ENCODE peak calls at places on chromosomes 6 and 20, in ten cellular contexts. U, V, S, C, G, H, E, R, D and A are unnamed samples.

GRCh38 chr20:3021327-3021726 is 22.1 kb upstream of the GNRH2 start:
- DNase-seq in S (no peak), E (no peak), U (no peak), C (no peak), V (no peak), G (no peak), R (no peak), D (no peak), H (no peak), A (no peak)

GRCh38 chr6:170152989-170153388 is 137.9 kb downstream of the DLL1 start:
- DNase-seq in C (peak), H (peak), E (peak), V (peak), U (peak), G (peak), R (peak), D (peak), S (peak), A (peak)

GRCh38 chr6:111480988-111481830 is 1.8 kb downstream of the REV3L start:
- DNase-seq in U (no peak), C (no peak), V (no peak), D (peak), R (peak), G (no peak), S (no peak), H (no peak), E (no peak), A (no peak)

GRCh38 chr6:116011520-116011919 is 49.2 kb downstream of the FRK start:
- DNase-seq in H (no peak), C (peak), R (no peak), G (no peak), D (peak), U (no peak), V (no peak), S (peak), E (no peak), A (peak)

GRCh38 chr20:10671850-10672578 is 1.8 kb downstream of the JAG1 start:
- DNase-seq in E (peak), S (peak), H (no peak), U (peak), D (no peak), G (peak), V (peak), C (no peak), R (peak), A (no peak)

GRCh38 chr6:9657994-9658393 is 756.9 kb downstream of the TFAP2A start:
- DNase-seq in D (peak), R (peak), G (no peak), S (peak), E (no peak), U (no peak), C (no peak), H (peak), V (no peak), A (peak)

GRCh38 chr20:38724603-38725457 is 544 bp downstream of the SLC32A1 start:
- DNase-seq in V (peak), U (peak), D (no peak), G (no peak), R (no peak), H (no peak), C (no peak), S (no peak), E (peak), A (no peak)

GRCh38 chr20:45629496-45630100 is at the start of gene WFDC10A:
- DNase-seq in G (peak), C (peak), E (peak), U (peak), H (peak), R (peak), V (peak), D (peak), S (peak), A (peak)

GRCh38 chr20:17934141-17934862 is 34.3 kb downstream of the SNX5 start:
- DNase-seq in U (peak), D (no peak), R (peak), S (no peak), V (no peak), G (no peak), H (peak), C (no peak), E (peak), A (no peak)

GRCh38 chr20:24134284-24134683 is 145.7 kb upstream of the GGTLC1 start:
- DNase-seq in C (no peak), H (no peak), V (no peak), R (peak), E (peak), U (no peak), G (no peak), S (peak), D (peak), A (peak)

GRCh38 chr6:16764188-16764950 is 3.1 kb upstream of the ATXN1 start:
- DNase-seq in V (no peak), E (peak), G (peak), D (peak), C (no peak), R (peak), S (peak), H (peak), U (no peak), A (no peak)

GRCh38 chr20:21101453-21102251 is 4.5 kb downstream of the LINC00237 start:
- DNase-seq in C (no peak), E (peak), D (no peak), S (no peak), G (peak), U (peak), H (no peak), R (no peak), V (no peak), A (no peak)

GRCh38 chr6:158040804-158041347 is 59.2 kb downstream of the SYNJ2 start:
- DNase-seq in H (peak), S (no peak), E (no peak), G (peak), V (no peak), U (no peak), R (peak), C (no peak), D (no peak), A (no peak)

GRCh38 chr6:170447561-170447930 is 105.6 kb downstream of the PSMB1 start:
- DNase-seq in D (no peak), R (no peak), E (no peak), H (no peak), G (no peak), C (no peak), V (no peak), U (no peak), S (no peak), A (no peak)

GRCh38 chr6:106117579-106117978 is 31.4 kb downstream of the PRDM1 start:
- DNase-seq in S (no peak), C (no peak), R (no peak), H (no peak), V (no peak), U (no peak), D (no peak), E (no peak), G (no peak), A (peak)

GRCh38 chr6:100460650-100461204 is 4.0 kb downstream of the SIM1 start:
- DNase-seq in R (no peak), E (peak), C (no peak), D (no peak), U (peak), V (peak), H (no peak), S (no peak), G (no peak), A (no peak)

GRCh38 chr6:156848533-156848932 is 71.4 kb downstream of the ARID1B start:
- DNase-seq in G (peak), R (peak), S (no peak), E (no peak), D (no peak), U (peak), C (no peak), H (no peak), V (no peak), A (no peak)

GRCh38 chr6:32700391-32701040 is 34.1 kb upstream of the HLA-DQB1 start:
- DNase-seq in C (peak), H (peak), E (peak), R (peak), G (peak), S (peak), V (peak), D (peak), U (peak), A (peak)

GRCh38 chr6:159217595-159218275 is 48.5 kb downstream of the FNDC1 start:
- DNase-seq in D (no peak), E (peak), G (peak), C (peak), V (peak), H (peak), S (peak), U (peak), R (peak), A (peak)

GRCh38 chr20:51339721-51340450 is 202.6 kb downstream of the NFATC2 start:
- DNase-seq in V (no peak), S (no peak), D (no peak), C (no peak), H (peak), E (no peak), G (no peak), U (no peak), R (peak), A (no peak)

GRCh38 chr6:163652328-163652727 is 237.8 kb downstream of the QKI start:
- DNase-seq in E (no peak), R (no peak), U (no peak), S (no peak), G (peak), H (no peak), C (no peak), D (no peak), V (no peak), A (no peak)

GRCh38 chr20:37506166-37506725 is 14.8 kb upstream of the NNAT start:
- DNase-seq in R (no peak), C (no peak), G (no peak), H (no peak), V (no peak), E (no peak), D (no peak), S (no peak), U (no peak), A (no peak)

GRCh38 chr6:37630281-37630799 is 67.3 kb downstream of the MDGA1 start:
- DNase-seq in V (no peak), S (peak), D (peak), H (peak), R (peak), C (peak), E (no peak), U (no peak), G (peak), A (peak)

GRCh38 chr6:56329296-56330050 is 82.1 kb upstream of the COL21A1 start:
- DNase-seq in C (no peak), H (peak), E (no peak), U (no peak), V (no peak), G (no peak), D (no peak), S (no peak), R (peak), A (no peak)

GRCh38 chr6:27593861-27594260 is 121.0 kb upstream of the ZNF184 start:
- DNase-seq in E (peak), S (no peak), G (no peak), C (no peak), V (no peak), D (no peak), U (peak), R (no peak), H (no peak), A (no peak)

GRCh38 chr6:126377594-126378153 is 37.8 kb downstream of the CENPW start:
- DNase-seq in E (no peak), S (no peak), C (no peak), D (no peak), R (no peak), V (no peak), H (no peak), U (no peak), G (no peak), A (no peak)
- TF ChIP-seq EZH2 in E (no peak), S (no peak), C (no peak), D (no peak), R (no peak), V (no peak), H (no peak), U (no peak), G (no peak), A (no peak)

GRCh38 chr6:1335367-1336037 is 23.6 kb downstream of the FOXQ1 start:
- DNase-seq in C (peak), G (peak), E (no peak), S (peak), D (peak), V (no peak), R (peak), U (no peak), H (peak), A (peak)

GRCh38 chr6:1337791-1338190 is 25.9 kb downstream of the FOXQ1 start:
- DNase-seq in E (no peak), R (no peak), C (no peak), S (peak), G (no peak), V (no peak), D (no peak), U (no peak), H (no peak), A (peak)

GRCh38 chr6:1334725-1335124 is 22.8 kb downstream of the FOXQ1 start:
- DNase-seq in D (no peak), C (no peak), V (no peak), G (no peak), E (peak), H (no peak), S (no peak), U (no peak), R (no peak), A (no peak)

DNA sequence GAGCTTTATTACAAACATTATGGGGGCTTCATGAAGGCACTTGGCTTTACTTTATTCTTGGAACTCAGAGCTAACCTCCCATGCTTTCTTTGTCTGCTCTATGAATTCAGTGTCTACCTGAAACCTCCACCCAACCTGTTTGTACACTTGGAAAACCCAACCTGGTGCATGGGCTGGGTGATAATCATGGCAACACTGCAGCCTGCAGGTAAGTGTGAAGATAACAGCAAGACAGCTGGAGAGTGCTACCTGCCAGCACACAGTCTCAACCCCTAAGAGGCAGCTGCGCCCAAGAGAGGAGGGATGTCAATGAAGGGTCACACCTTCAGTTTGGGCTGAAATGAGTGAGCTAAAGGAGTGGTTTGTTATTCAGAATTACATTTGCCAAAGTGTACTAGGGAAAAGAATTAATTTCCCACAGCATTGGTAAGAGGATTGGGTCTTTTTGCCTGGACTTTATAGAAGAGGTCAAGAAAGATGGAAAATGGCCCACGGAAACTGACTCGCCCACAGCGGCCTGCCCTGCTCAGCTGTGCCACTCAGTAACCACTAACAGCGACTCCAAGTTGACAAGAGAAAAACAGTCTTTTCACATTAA is 24.4 kb downstream of the FOXQ1 start:
- DNase-seq in S (peak), U (peak), R (no peak), H (no peak), V (no peak), E (peak), D (peak), G (peak), C (peak), A (peak)
- TF ChIP-seq CTCF in S (peak), U (peak), R (no peak), H (peak), V (peak), E (peak), D (peak), G (peak), C (peak), A (peak)

DNA sequence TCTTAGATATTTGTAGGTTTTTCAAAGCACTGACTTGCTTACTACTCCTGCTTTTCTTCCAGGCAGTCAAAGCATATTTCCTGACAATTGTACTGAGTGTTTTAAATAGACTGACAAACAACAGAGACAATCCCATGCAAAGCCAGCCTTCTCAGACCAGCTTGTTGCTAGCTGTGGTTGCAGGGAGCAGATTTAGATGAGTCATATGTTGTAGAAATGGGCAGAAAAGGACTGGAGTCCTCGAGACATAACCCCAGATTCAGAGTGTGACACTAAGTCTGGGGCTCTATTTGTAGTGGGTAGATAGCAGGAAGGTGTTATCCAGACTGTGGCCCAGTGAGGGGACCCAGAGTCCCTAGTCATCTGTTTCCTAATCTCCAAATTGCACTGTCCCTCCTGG is 107.1 kb upstream of the TAB2 start:
- DNase-seq in G (peak), S (peak), U (no peak), C (no peak), E (no peak), D (peak), H (peak), R (peak), V (no peak), A (no peak)
- H2AFZ ChIP-seq in G (no peak), S (no peak), U (no peak), C (no peak), E (no peak), D (no peak), H (peak), R (no peak), V (no peak), A (no peak)

GRCh38 chr6:25278914-25279747 is at the start of gene CARMIL1:
- DNase-seq in V (peak), G (peak), S (peak), D (peak), R (peak), H (peak), E (peak), C (peak), U (peak), A (peak)

GRCh38 chr6:25277857-25278256 is 1.3 kb upstream of the CARMIL1 start:
- DNase-seq in V (no peak), S (peak), H (no peak), R (no peak), G (no peak), E (no peak), U (no peak), C (no peak), D (no peak), A (no peak)

GRCh38 chr6:25278557-25278913 is 639 bp upstream of the CARMIL1 start:
- DNase-seq in D (no peak), V (no peak), G (no peak), U (peak), E (peak), H (peak), R (peak), C (no peak), S (no peak), A (no peak)

GRCh38 chr6:25280617-25280990 is 1.4 kb downstream of the CARMIL1 start:
- DNase-seq in H (no peak), R (no peak), C (no peak), G (peak), D (peak), S (peak), E (peak), U (peak), V (no peak), A (no peak)

DNA sequence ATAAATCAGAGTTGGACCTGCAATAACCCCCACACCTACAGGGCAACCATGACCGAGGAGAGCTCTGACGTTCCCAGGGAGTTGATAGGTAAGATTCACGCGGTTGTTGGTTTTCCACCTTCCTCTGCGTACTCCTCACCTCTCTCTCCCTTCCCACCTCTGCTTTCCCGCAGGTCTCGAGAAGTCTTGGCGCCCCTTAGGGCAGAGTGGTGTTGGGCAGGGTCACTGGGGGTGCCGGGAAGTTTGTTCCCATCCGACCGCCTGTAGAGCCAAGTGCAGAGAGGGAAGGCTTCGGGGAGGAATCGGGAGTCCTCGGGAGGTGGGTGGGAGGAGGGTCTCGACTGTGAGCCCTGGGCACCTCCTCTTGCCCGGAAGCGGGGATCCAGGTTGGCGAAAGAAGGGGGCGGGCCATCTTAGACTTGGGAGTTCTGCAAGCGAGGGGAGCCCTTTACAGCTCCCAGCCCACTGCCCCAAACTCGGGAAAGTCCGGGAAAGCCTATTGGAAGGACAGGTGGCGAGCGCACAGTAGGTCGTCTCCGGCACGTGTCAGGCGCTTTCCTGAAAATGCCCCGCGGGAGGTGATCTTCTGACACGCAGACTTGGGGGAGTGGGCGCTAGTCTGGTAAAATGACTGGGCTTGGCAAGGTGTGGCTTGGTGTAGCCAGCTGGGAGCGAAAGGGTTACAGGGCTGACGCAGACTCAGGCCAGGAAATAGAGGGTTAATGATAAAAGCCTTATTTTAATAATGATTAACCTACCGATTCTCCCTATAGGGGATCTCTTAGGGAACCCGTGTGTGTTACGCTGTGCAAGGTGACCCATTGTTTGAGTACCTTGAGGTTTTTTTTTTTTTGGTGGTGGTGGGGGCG is 808 bp downstream of the CARMIL1 start:
- DNase-seq in U (peak), V (peak), C (no peak), D (peak), S (peak), R (no peak), H (no peak), E (peak), G (peak), A (peak)
- TF ChIP-seq EZH2 in U (no peak), V (no peak), C (no peak), D (no peak), S (no peak), R (no peak), H (no peak), E (no peak), G (no peak), A (no peak)

GRCh38 chr6:128068110-128068460 is 167.2 kb upstream of the THEMIS start:
- DNase-seq in U (no peak), C (no peak), V (no peak), H (no peak), G (no peak), R (no peak), D (no peak), E (no peak), S (no peak), A (no peak)
- TF ChIP-seq CTCF in U (no peak), C (no peak), V (no peak), H (no peak), G (no peak), R (no peak), D (no peak), E (peak), S (no peak), A (no peak)

DNA sequence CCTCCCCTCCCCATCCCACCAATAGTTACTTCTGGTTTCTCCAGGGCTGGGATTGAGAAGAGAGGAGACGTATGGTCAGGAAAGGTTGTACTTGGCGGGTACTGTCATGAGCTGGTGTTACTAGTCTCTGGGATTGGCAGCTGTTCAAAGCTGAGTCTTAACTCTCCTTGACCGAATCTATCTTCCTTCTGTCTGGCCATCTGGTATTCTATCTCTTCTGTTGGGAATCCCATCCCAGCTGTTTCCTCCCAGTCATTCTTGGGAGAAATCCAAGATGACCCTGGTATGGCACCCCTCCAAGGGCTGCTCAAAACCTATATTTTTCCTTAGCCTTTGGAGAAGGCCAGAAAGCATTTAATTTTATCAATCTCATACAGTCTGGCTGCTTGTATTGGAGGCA is 287.0 kb upstream of the CHD6 start:
- DNase-seq in S (no peak), D (no peak), V (no peak), C (no peak), E (no peak), R (no peak), U (no peak), G (no peak), H (no peak), A (no peak)
- H2AFZ ChIP-seq in S (no peak), D (no peak), V (no peak), C (no peak), E (no peak), R (no peak), U (no peak), G (no peak), H (no peak), A (no peak)